ENCODE peak calls at places on chromosomes 16 and 17, in eight cellular contexts. X, Z, Y, S, I, H, W and Q are unnamed samples.

GRCh38 chr17:69561462-69561861 is 147.0 kb downstream of the MAP2K6 start:
- DNase-seq in X (no peak), Z (no peak), Y (no peak), S (no peak), I (no peak), H (no peak), W (no peak), Q (no peak)

GRCh38 chr16:66427036-66427446 is at the start of gene BEAN1:
- DNase-seq in X (no peak), Z (peak), Y (no peak), S (no peak), I (no peak), H (peak), W (no peak), Q (no peak)

GRCh38 chr16:84898447-84898846 is 78.7 kb downstream of the CRISPLD2 start:
- DNase-seq in X (no peak), Z (no peak), Y (no peak), S (peak), I (peak), H (no peak), W (no peak), Q (no peak)

GRCh38 chr16:15644306-15644961 is 1.5 kb upstream of the MARF1 start:
- DNase-seq in X (no peak), Z (no peak), Y (no peak), S (no peak), I (peak), H (no peak), W (no peak), Q (no peak)

GRCh38 chr16:3922241-3922640 is 41.7 kb upstream of the CREBBP start:
- DNase-seq in X (no peak), Z (no peak), Y (no peak), S (no peak), I (no peak), H (no peak), W (no peak), Q (peak)

GRCh38 chr16:31258366-31258765 is 1.4 kb upstream of the ITGAM start:
- DNase-seq in X (no peak), Z (no peak), Y (no peak), S (no peak), I (no peak), H (no peak), W (no peak), Q (no peak)

GRCh38 chr16:87658564-87659225 is 56.4 kb downstream of the JPH3 start:
- DNase-seq in X (no peak), Z (no peak), Y (no peak), S (no peak), I (no peak), H (no peak), W (no peak), Q (no peak)

GRCh38 chr16:52861614-52862022 is 191.1 kb downstream of the CHD9NB start:
- DNase-seq in X (peak), Z (no peak), Y (no peak), S (no peak), I (peak), H (peak), W (peak), Q (no peak)

GRCh38 chr16:51440096-51440495 is 289.0 kb upstream of the SALL1 start:
- DNase-seq in X (no peak), Z (no peak), Y (no peak), S (no peak), I (no peak), H (no peak), W (no peak), Q (no peak)

GRCh38 chr17:49748223-49748622 is 15.7 kb downstream of the FAM117A start:
- DNase-seq in X (no peak), Z (no peak), Y (no peak), S (no peak), I (no peak), H (no peak), W (no peak), Q (no peak)
- H3K27ac ChIP-seq in X (no peak), Z (no peak), Y (no peak), S (no peak), I (no peak), H (no peak), W (no peak), Q (no peak)

DNA sequence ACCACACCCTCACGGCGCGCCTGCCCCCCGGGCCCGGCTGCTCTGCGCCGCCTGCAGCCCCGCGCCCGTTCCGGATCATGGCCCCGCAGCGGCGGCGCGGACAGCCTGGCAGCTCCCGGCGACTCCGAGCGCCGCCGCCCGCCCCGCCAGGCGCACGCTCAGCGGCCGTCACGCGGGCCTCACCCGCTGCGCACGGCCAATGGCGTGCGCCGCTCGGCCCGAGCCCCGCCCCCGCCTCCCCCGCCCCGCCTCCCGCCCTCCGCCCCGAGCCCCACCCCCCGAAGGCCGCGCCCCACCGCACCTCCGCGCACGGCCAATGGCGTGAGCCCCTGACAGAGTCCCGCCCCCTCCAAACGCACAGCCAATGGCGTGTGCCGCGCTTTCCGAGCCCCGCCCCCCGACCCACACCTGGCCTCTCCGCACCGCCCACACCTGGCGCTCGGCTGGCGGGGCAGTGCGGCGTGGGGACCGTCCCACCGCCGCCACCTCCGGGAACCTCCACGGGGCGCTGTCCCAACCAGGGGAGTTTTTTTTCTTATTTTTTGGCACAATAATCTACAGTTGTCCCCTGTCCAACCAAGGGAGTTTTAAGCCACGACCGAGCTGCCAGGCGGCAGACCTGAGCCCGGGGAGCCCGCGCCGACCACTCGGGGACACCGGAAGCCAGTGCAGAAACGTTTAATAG is at the start of gene PCYT2:
- DNase-seq in X (peak), Z (peak), Y (peak), S (peak), I (peak), H (peak), W (peak), Q (peak)
- H3K27ac ChIP-seq in X (peak), Z (peak), Y (peak), S (peak), I (peak), H (no peak), W (peak), Q (peak)

GRCh38 chr17:37476431-37477130 is 13.1 kb upstream of the DUSP14 start:
- DNase-seq in X (no peak), Z (no peak), Y (no peak), S (peak), I (peak), H (no peak), W (no peak), Q (no peak)
- H3K27ac ChIP-seq in X (no peak), Z (no peak), Y (peak), S (peak), I (peak), H (no peak), W (peak), Q (peak)

DNA sequence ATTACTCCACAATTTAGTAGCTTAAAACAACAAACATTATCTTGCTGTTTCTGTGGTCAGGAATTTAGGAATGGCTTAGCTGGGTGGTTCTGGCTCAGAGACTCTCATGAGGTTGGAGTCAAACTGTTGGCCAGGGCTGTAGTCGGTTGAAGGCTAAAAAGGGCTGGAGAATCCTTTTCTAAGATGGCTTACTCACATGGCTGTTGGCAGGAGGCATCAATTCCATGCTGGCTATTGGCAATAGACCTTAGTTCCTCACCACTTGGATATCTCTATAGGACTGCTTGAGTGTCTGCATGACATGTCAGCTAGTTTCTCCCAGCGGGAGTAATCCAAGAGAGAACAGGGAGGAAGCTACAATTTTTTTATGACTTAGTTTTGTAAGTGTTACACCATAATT is 6.6 kb upstream of the EFCAB13 start:
- DNase-seq in X (no peak), Z (no peak), Y (no peak), S (peak), I (no peak), H (no peak), W (peak), Q (no peak)
- H3K27ac ChIP-seq in X (no peak), Z (no peak), Y (peak), S (no peak), I (no peak), H (no peak), W (peak), Q (no peak)